ENCODE peak calls at places on chromosomes 16 and 17, in five cellular contexts. H is stimulated activated CD8-positive, alpha-beta memory T cell treated with anti-CD3 and anti-CD28 coated beads, Interleukin-4, amount 100 ng/mL, for 24 hours; F is skeletal muscle cell; Z is stimulated activated CD4-positive, alpha-beta T cell treated with anti-CD3 and anti-CD28 coated beads, Interleukin-2, amount 100 ng/mL, for 48 hours; W is lung microvascular endothelial cell. C is an unnamed sample.

GRCh38 chr17:10827898-10828552 is 9.9 kb downstream of the PIRT start:
- DNase-seq in H (no peak), F (no peak), Z (no peak), W (no peak), C (no peak)

GRCh38 chr17:78935419-78936323 is 10.5 kb upstream of the TIMP2 start:
- DNase-seq in H (no peak), F (peak), Z (no peak), W (peak), C (no peak)

GRCh38 chr17:81049973-81050551 is 15.1 kb downstream of the BAIAP2 start:
- DNase-seq in H (no peak), F (no peak), Z (no peak), W (peak), C (no peak)

GRCh38 chr16:82653550-82654511 is 27.1 kb downstream of the CDH13 start:
- DNase-seq in H (peak), F (no peak), Z (no peak), W (peak), C (peak)

GRCh38 chr17:15513058-15513858 is 45.8 kb upstream of the CDRT4 start:
- DNase-seq in H (no peak), F (peak), Z (no peak), W (no peak), C (no peak)

GRCh38 chr17:43661699-43662431 is at the start of gene MEOX1:
- DNase-seq in H (no peak), F (peak), Z (peak), W (no peak), C (no peak)

GRCh38 chr16:66705790-66706505 is 9.4 kb upstream of the CMTM4 start:
- DNase-seq in H (no peak), F (no peak), Z (no peak), W (peak), C (no peak)

GRCh38 chr17:67110619-67111018 is 66.3 kb downstream of the CACNG1 start:
- DNase-seq in H (no peak), F (no peak), Z (no peak), W (no peak), C (no peak)

GRCh38 chr17:56142325-56142724 is 10.9 kb upstream of the ANKFN1 start:
- DNase-seq in H (no peak), F (peak), Z (no peak), W (no peak), C (no peak)

GRCh38 chr17:2034806-2035548 is 5.0 kb downstream of the DPH1 start:
- DNase-seq in H (no peak), F (peak), Z (no peak), W (no peak), C (no peak)

GRCh38 chr17:14107889-14108288 is 38.6 kb downstream of the COX10 start:
- DNase-seq in H (no peak), F (no peak), Z (no peak), W (no peak), C (no peak)

GRCh38 chr16:14198012-14198411 is 126.9 kb downstream of the MRTFB start:
- DNase-seq in H (no peak), F (no peak), Z (no peak), W (no peak), C (no peak)

GRCh38 chr16:58451945-58452401 is 48.0 kb upstream of the NDRG4 start:
- DNase-seq in H (no peak), F (peak), Z (no peak), W (no peak), C (no peak)

GRCh38 chr17:49315974-49316570 is 46.0 kb downstream of the ZNF652 start:
- DNase-seq in H (no peak), F (no peak), Z (no peak), W (peak), C (no peak)

GRCh38 chr17:15957608-15958307 is 12.8 kb downstream of the ADORA2B start:
- DNase-seq in H (no peak), F (no peak), Z (no peak), W (no peak), C (no peak)

GRCh38 chr16:87966685-87967185 is 15.5 kb downstream of the BANP start:
- DNase-seq in H (no peak), F (no peak), Z (no peak), W (no peak), C (no peak)

GRCh38 chr17:75652934-75653549 is 13.9 kb downstream of the RECQL5 start:
- DNase-seq in H (no peak), F (no peak), Z (no peak), W (peak), C (peak)

GRCh38 chr16:71340406-71340805 is 18.1 kb upstream of the CALB2 start:
- DNase-seq in H (no peak), F (no peak), Z (no peak), W (no peak), C (no peak)

GRCh38 chr17:304461-304860 is 48.1 kb downstream of the RPH3AL start:
- DNase-seq in H (no peak), F (no peak), Z (no peak), W (no peak), C (no peak)